ENCODE peak calls at places on chromosomes 13 and 19, in four cellular contexts. One of them, this sample, is unnamed.
A peak's percentile ranks its signal among the peaks of the same experiment; 100 is the strongest.

GRCh38 chr13:31980842-31981241 is 50.7 kb upstream of the FRY start:
- DNase-seq in COLO829: no peak
- DNase-seq in uterus: no peak
- DNase-seq in posterior vena cava: no peak
- DNase-seq in this sample: no peak

GRCh38 chr19:44666852-44667251 is 4.4 kb upstream of the CEACAM19 start:
- DNase-seq in uterus: no peak
- DNase-seq in COLO829: no peak
- DNase-seq in posterior vena cava: no peak
- DNase-seq in this sample: no peak

GRCh38 chr19:51531349-51532315 is at the start of gene SIGLEC6:
- DNase-seq in posterior vena cava: peak; percentile 90
- DNase-seq in COLO829: no peak
- DNase-seq in uterus: peak; percentile 18
- DNase-seq in this sample: no peak

GRCh38 chr13:83499286-83499685 is 383.0 kb downstream of the SLITRK1 start:
- DNase-seq in COLO829: no peak
- DNase-seq in posterior vena cava: no peak
- DNase-seq in uterus: no peak
- DNase-seq in this sample: no peak

GRCh38 chr13:41244555-41244954 is 18.8 kb downstream of the MTRF1 start:
- DNase-seq in uterus: no peak
- DNase-seq in posterior vena cava: no peak
- DNase-seq in COLO829: no peak
- DNase-seq in this sample: no peak

GRCh38 chr19:48315712-48316111 is 9.6 kb upstream of the EMP3 start:
- DNase-seq in uterus: no peak
- DNase-seq in posterior vena cava: no peak
- DNase-seq in COLO829: no peak
- DNase-seq in this sample: no peak

GRCh38 chr19:48450441-48450840 is 4.7 kb downstream of the GRWD1 start:
- DNase-seq in COLO829: no peak
- DNase-seq in posterior vena cava: no peak
- DNase-seq in uterus: no peak
- DNase-seq in this sample: no peak

GRCh38 chr13:98228661-98229349 is 51.7 kb upstream of the RNF113B start:
- DNase-seq in uterus: no peak
- DNase-seq in COLO829: no peak
- DNase-seq in posterior vena cava: no peak
- DNase-seq in this sample: no peak

GRCh38 chr19:54218259-54218658 is 4.5 kb downstream of the LILRB3 start:
- DNase-seq in uterus: no peak
- DNase-seq in posterior vena cava: no peak
- DNase-seq in COLO829: no peak
- DNase-seq in this sample: no peak

GRCh38 chr13:97853550-97853949 is 99.9 kb upstream of the IPO5 start:
- DNase-seq in posterior vena cava: no peak
- DNase-seq in uterus: no peak
- DNase-seq in COLO829: no peak
- DNase-seq in this sample: no peak

GRCh38 chr19:2494084-2494446 is 18.1 kb downstream of the GADD45B start:
- DNase-seq in posterior vena cava: peak; percentile 86
- DNase-seq in uterus: no peak
- DNase-seq in COLO829: no peak
- DNase-seq in this sample: no peak

GRCh38 chr19:4967738-4968461 is 1.0 kb upstream of the KDM4B start:
- DNase-seq in posterior vena cava: no peak
- DNase-seq in uterus: no peak
- DNase-seq in COLO829: no peak
- DNase-seq in this sample: peak; percentile 57

GRCh38 chr13:30157616-30157993 is 149.7 kb downstream of the KATNAL1 start:
- DNase-seq in posterior vena cava: no peak
- DNase-seq in uterus: no peak
- DNase-seq in COLO829: no peak
- DNase-seq in this sample: peak; percentile 27

GRCh38 chr19:1474765-1475351 is 4.2 kb downstream of the C19orf25 start:
- DNase-seq in COLO829: no peak
- DNase-seq in posterior vena cava: no peak
- DNase-seq in uterus: no peak
- DNase-seq in this sample: no peak

GRCh38 chr13:102869948-102870676 is 24.3 kb downstream of the ERCC5 start:
- DNase-seq in uterus: no peak
- DNase-seq in COLO829: no peak
- DNase-seq in posterior vena cava: no peak
- DNase-seq in this sample: no peak

GRCh38 chr13:95002968-95003813 is 290.8 kb upstream of the SOX21 start:
- DNase-seq in COLO829: no peak
- DNase-seq in uterus: no peak
- DNase-seq in posterior vena cava: no peak
- DNase-seq in this sample: no peak

GRCh38 chr19:35755550-35756371 is 1.1 kb downstream of the HSPB6 start:
- DNase-seq in posterior vena cava: peak; percentile 98
- DNase-seq in COLO829: no peak
- DNase-seq in uterus: peak; percentile 97
- DNase-seq in this sample: peak; percentile 81

GRCh38 chr19:37932985-37933953 is 26.3 kb downstream of the SIPA1L3 start:
- DNase-seq in posterior vena cava: no peak
- DNase-seq in uterus: no peak
- DNase-seq in COLO829: no peak
- DNase-seq in this sample: no peak

GRCh38 chr19:47663911-47664771 is 49.1 kb upstream of the EHD2 start:
- DNase-seq in posterior vena cava: peak; percentile 88
- DNase-seq in COLO829: no peak
- DNase-seq in uterus: peak; percentile 82
- DNase-seq in this sample: no peak

GRCh38 chr19:13974073-13974472 is 21.8 kb downstream of the DCAF15 start:
- DNase-seq in uterus: no peak
- DNase-seq in COLO829: peak; percentile 15
- DNase-seq in posterior vena cava: no peak
- DNase-seq in this sample: peak; percentile 99

GRCh38 chr13:106530209-106530906 is 5.1 kb downstream of the EFNB2 start:
- DNase-seq in COLO829: no peak
- DNase-seq in posterior vena cava: no peak
- DNase-seq in uterus: no peak
- DNase-seq in this sample: peak; percentile 71

GRCh38 chr19:10788146-10788545 is 47.9 kb downstream of the TMED1 start:
- DNase-seq in COLO829: no peak
- DNase-seq in uterus: no peak
- DNase-seq in posterior vena cava: no peak
- DNase-seq in this sample: no peak

GRCh38 chr13:91132786-91133185 is 214.7 kb upstream of the MIR17HG start:
- DNase-seq in posterior vena cava: no peak
- DNase-seq in uterus: no peak
- DNase-seq in COLO829: no peak
- DNase-seq in this sample: no peak

GRCh38 chr13:20702945-20703784 is at the start of gene IL17D:
- DNase-seq in posterior vena cava: no peak
- DNase-seq in COLO829: no peak
- DNase-seq in uterus: no peak
- DNase-seq in this sample: peak; percentile 72

GRCh38 chr13:81106348-81106747 is 765.4 kb upstream of the SPRY2 start:
- DNase-seq in posterior vena cava: no peak
- DNase-seq in uterus: no peak
- DNase-seq in COLO829: no peak
- DNase-seq in this sample: no peak

GRCh38 chr13:110405597-110406450 is 98.7 kb downstream of the COL4A2 start:
- DNase-seq in posterior vena cava: no peak
- DNase-seq in uterus: no peak
- DNase-seq in COLO829: no peak
- DNase-seq in this sample: no peak

GRCh38 chr13:30577381-30577780 is 40.3 kb upstream of the USPL1 start:
- DNase-seq in uterus: no peak
- DNase-seq in posterior vena cava: no peak
- DNase-seq in COLO829: peak; percentile 32
- DNase-seq in this sample: peak; percentile 64

GRCh38 chr13:99155821-99156220 is 44.8 kb upstream of the UBAC2 start:
- DNase-seq in uterus: no peak
- DNase-seq in COLO829: no peak
- DNase-seq in posterior vena cava: no peak
- DNase-seq in this sample: no peak

GRCh38 chr13:113355621-113356020 is 8.3 kb downstream of the GRTP1 start:
- DNase-seq in uterus: no peak
- DNase-seq in COLO829: no peak
- DNase-seq in posterior vena cava: peak; percentile 51
- DNase-seq in this sample: no peak

GRCh38 chr19:55312621-55313117 is 12.5 kb downstream of the TMEM150B start:
- DNase-seq in uterus: no peak
- DNase-seq in posterior vena cava: no peak
- DNase-seq in COLO829: no peak
- DNase-seq in this sample: no peak

GRCh38 chr13:26480246-26480855 is 77.1 kb upstream of the WASF3 start:
- DNase-seq in COLO829: no peak
- DNase-seq in posterior vena cava: peak; percentile 29
- DNase-seq in uterus: no peak
- DNase-seq in this sample: no peak

GRCh38 chr13:40390290-40391008 is 276.0 kb downstream of the FOXO1 start:
- DNase-seq in COLO829: no peak
- DNase-seq in uterus: no peak
- DNase-seq in posterior vena cava: no peak
- DNase-seq in this sample: peak; percentile 34

GRCh38 chr19:1756264-1756663 is 3.0 kb downstream of the ONECUT3 start:
- DNase-seq in COLO829: no peak
- DNase-seq in posterior vena cava: no peak
- DNase-seq in uterus: no peak
- DNase-seq in this sample: no peak

GRCh38 chr19:41426952-41427646 is at the start of gene B3GNT8:
- DNase-seq in COLO829: no peak
- DNase-seq in uterus: peak; percentile 79
- DNase-seq in posterior vena cava: peak; percentile 93
- DNase-seq in this sample: peak; percentile 73

GRCh38 chr13:110816500-110816899 is 98.4 kb downstream of the ANKRD10 start:
- DNase-seq in uterus: no peak
- DNase-seq in COLO829: no peak
- DNase-seq in posterior vena cava: no peak
- DNase-seq in this sample: no peak

GRCh38 chr19:45358213-45358792 is 12.1 kb downstream of the ERCC2 start:
- DNase-seq in COLO829: no peak
- DNase-seq in posterior vena cava: no peak
- DNase-seq in uterus: no peak
- DNase-seq in this sample: no peak

GRCh38 chr19:2983351-2984195 is 6.2 kb downstream of the TLE6 start:
- DNase-seq in posterior vena cava: peak; percentile 91
- DNase-seq in uterus: peak; percentile 77
- DNase-seq in COLO829: no peak
- DNase-seq in this sample: peak; percentile 98

GRCh38 chr19:40191836-40192646 is 815 bp downstream of the MAP3K10 start:
- DNase-seq in uterus: peak; percentile 35
- DNase-seq in posterior vena cava: no peak
- DNase-seq in COLO829: no peak
- DNase-seq in this sample: peak; percentile 44

This sample was measured in NCI-H82.